ENCODE peak calls at places on chromosomes 2 and 18, in seven cellular contexts. B is lung; M is cardiac muscle cell; G is breast epithelium; E is SJSA1; J is aorta; T is CD8-positive, alpha-beta T cell. A is an unnamed sample.

GRCh38 chr18:12884521-12885323 is 685 bp upstream of the PTPN2 start:
- DNase-seq in B (no peak), M (no peak), G (no peak), E (peak; percentile 54), J (no peak), T (no peak), A (no peak)

GRCh38 chr2:37552339-37552738 is 119.1 kb downstream of the CDC42EP3 start:
- DNase-seq in B (no peak), M (no peak), G (no peak), E (no peak), J (no peak), T (no peak), A (no peak)

GRCh38 chr2:190838492-190838910 is 42.1 kb upstream of the GLS start:
- DNase-seq in B (no peak), M (peak; percentile 84), G (no peak), E (peak; percentile 76), J (no peak), T (no peak), A (no peak)

GRCh38 chr2:232896111-232896510 is 26.0 kb downstream of the SNORC start:
- DNase-seq in B (no peak), M (no peak), G (no peak), E (no peak), J (no peak), T (no peak), A (no peak)

GRCh38 chr2:236210536-236210935 is 42.4 kb upstream of the GBX2 start:
- DNase-seq in B (no peak), M (no peak), G (no peak), E (no peak), J (no peak), T (no peak), A (no peak)

GRCh38 chr18:24346254-24346653 is 51.4 kb downstream of the OSBPL1A start:
- DNase-seq in B (no peak), M (no peak), G (no peak), E (no peak), J (no peak), T (no peak), A (no peak)

GRCh38 chr18:76130845-76131244 is 364.2 kb downstream of the ZNF516 start:
- DNase-seq in B (no peak), M (no peak), G (no peak), E (no peak), J (peak; percentile 82), T (no peak), A (no peak)

GRCh38 chr18:62829936-62830335 is 114.6 kb downstream of the PHLPP1 start:
- DNase-seq in B (no peak), M (no peak), G (no peak), E (peak; percentile 51), J (no peak), T (no peak), A (no peak)

GRCh38 chr2:29035346-29035745 is 39.0 kb downstream of the PCARE start:
- DNase-seq in B (no peak), M (no peak), G (no peak), E (no peak), J (no peak), T (no peak), A (no peak)

GRCh38 chr2:218405365-218406208 is 5.9 kb downstream of the CTDSP1 start:
- DNase-seq in B (peak; percentile 50), M (no peak), G (no peak), E (no peak), J (no peak), T (no peak), A (no peak)

GRCh38 chr2:119760237-119760807 is 600 bp downstream of the PTPN4 start:
- DNase-seq in B (no peak), M (no peak), G (peak; percentile 57), E (no peak), J (no peak), T (no peak), A (no peak)

GRCh38 chr2:136068828-136069227 is 49.1 kb downstream of the CXCR4 start:
- DNase-seq in B (no peak), M (no peak), G (no peak), E (no peak), J (no peak), T (no peak), A (peak; percentile 33)

GRCh38 chr2:209933499-209934458 is 68.7 kb upstream of the RPE start:
- DNase-seq in B (peak; percentile 41), M (peak; percentile 86), G (no peak), E (peak; percentile 35), J (no peak), T (no peak), A (no peak)

GRCh38 chr2:19932928-19933327 is 31.1 kb upstream of the TTC32 start:
- DNase-seq in B (no peak), M (no peak), G (no peak), E (no peak), J (no peak), T (no peak), A (no peak)

GRCh38 chr2:212537311-212538155 is 1.1 kb downstream of the ERBB4 start:
- DNase-seq in B (peak; percentile 43), M (peak; percentile 36), G (peak; percentile 54), E (peak; percentile 6), J (peak; percentile 86), T (no peak), A (no peak)

GRCh38 chr2:144099746-144100438 is 420.0 kb downstream of the ZEB2 start:
- DNase-seq in B (no peak), M (peak; percentile 50), G (no peak), E (peak; percentile 77), J (no peak), T (no peak), A (no peak)

GRCh38 chr2:106107509-106108131 is 86.5 kb downstream of the UXS1 start:
- DNase-seq in B (no peak), M (no peak), G (no peak), E (peak; percentile 39), J (no peak), T (peak; percentile 50), A (no peak)

GRCh38 chr2:142742301-142743214 is 134.9 kb upstream of the KYNU start:
- DNase-seq in B (no peak), M (peak; percentile 18), G (no peak), E (no peak), J (no peak), T (no peak), A (no peak)

GRCh38 chr2:71773218-71773617 is 319.9 kb downstream of the DYSF start:
- DNase-seq in B (no peak), M (no peak), G (no peak), E (no peak), J (no peak), T (no peak), A (no peak)

GRCh38 chr2:122255924-122256323 is 500.5 kb downstream of the TSN start:
- DNase-seq in B (no peak), M (no peak), G (no peak), E (no peak), J (no peak), T (no peak), A (no peak)

GRCh38 chr2:240467149-240467642 is 31.7 kb downstream of the GPC1 start:
- DNase-seq in B (peak; percentile 19), M (no peak), G (no peak), E (no peak), J (no peak), T (no peak), A (no peak)

GRCh38 chr2:16665746-16666452 is at the start of gene CYRIA:
- DNase-seq in B (peak; percentile 60), M (peak; percentile 47), G (no peak), E (no peak), J (peak; percentile 87), T (peak; percentile 34), A (peak; percentile 42)

DNA sequence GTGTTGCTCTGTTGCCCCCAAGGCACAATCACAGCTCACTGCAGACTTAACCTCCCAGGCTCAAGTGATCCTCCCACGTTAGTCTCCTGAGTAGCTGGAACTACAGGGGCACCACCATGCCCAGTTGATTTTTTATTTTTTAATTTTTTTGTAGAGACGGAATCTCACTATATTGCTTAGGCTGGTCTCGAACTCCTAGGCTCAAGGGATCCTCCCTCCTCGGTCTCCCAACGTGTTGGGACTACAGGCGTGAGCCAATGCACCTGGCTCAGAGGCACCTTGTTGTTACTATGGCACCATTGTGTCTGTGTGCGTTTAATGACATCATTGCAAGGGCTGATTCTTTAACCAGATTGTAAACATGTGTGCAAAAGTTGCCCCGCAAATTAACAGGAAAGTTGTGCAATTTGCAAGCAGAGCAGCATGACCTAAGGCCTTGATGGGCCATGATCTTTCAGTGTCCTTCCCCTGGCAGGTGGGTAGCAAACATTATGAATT is 22.6 kb downstream of the TCF23 start:
- DNase-seq in B (no peak), M (no peak), G (no peak), E (no peak), J (no peak), T (no peak), A (no peak)
- H3K4me1 ChIP-seq in B (peaks cover 4% of the 10 kb centered on the region), M (peaks cover 4% of the 10 kb centered on the region), G (no peaks in the 10 kb centered on the region), E (peaks cover 22% of the 10 kb centered on the region), J (no peaks in the 10 kb centered on the region), T (peaks cover 5% of the 10 kb centered on the region), A (no peaks in the 10 kb centered on the region)

GRCh38 chr2:189217041-189217440 is 37.5 kb upstream of the COL5A2 start:
- DNase-seq in B (no peak), M (peak; percentile 11), G (no peak), E (no peak), J (no peak), T (no peak), A (no peak)
- H3K4me1 ChIP-seq in B (no peaks in the 10 kb centered on the region), M (peaks cover 2% of the 10 kb centered on the region), G (no peaks in the 10 kb centered on the region), E (peaks cover 41% of the 10 kb centered on the region), J (no peaks in the 10 kb centered on the region), T (no peaks in the 10 kb centered on the region), A (no peaks in the 10 kb centered on the region)

DNA sequence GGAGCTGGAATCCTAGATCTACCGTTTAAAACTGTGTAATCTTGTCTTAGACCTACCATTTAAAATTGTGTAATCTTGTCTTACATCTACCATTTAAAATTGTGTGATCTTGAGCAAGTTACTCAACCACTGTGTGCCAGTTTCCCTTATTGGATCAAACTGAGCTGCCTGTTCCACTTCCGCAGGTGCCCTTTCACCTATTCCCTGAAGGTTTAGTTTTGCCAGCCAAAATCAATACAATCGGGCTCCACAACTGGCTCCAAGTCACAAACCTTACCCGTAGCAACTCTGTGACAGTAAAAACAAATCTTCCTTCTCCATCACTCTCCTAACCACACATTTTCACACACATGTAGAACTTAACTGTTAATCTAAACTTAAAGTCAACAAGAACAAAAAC is 20.1 kb downstream of the DOCK10 start:
- DNase-seq in B (no peak), M (no peak), G (no peak), E (no peak), J (no peak), T (no peak), A (no peak)
- H3K4me1 ChIP-seq in B (peaks cover 2% of the 10 kb centered on the region), M (no peaks in the 10 kb centered on the region), G (no peaks in the 10 kb centered on the region), E (no peaks in the 10 kb centered on the region), J (no peaks in the 10 kb centered on the region), T (peaks cover 66% of the 10 kb centered on the region), A (peaks cover 29% of the 10 kb centered on the region)

GRCh38 chr2:44548221-44549098 is 186.7 kb downstream of the CAMKMT start:
- DNase-seq in B (no peak), M (no peak), G (no peak), E (no peak), J (no peak), T (no peak), A (no peak)

GRCh38 chr2:44544991-44545390 is 183.2 kb downstream of the CAMKMT start:
- DNase-seq in B (no peak), M (no peak), G (no peak), E (no peak), J (no peak), T (no peak), A (no peak)

GRCh38 chr2:44547713-44548112 is 186.0 kb downstream of the CAMKMT start:
- DNase-seq in B (no peak), M (no peak), G (no peak), E (no peak), J (no peak), T (no peak), A (no peak)

GRCh38 chr2:44549099-44549471 is 187.3 kb downstream of the CAMKMT start:
- DNase-seq in B (no peak), M (peak; percentile 69), G (no peak), E (peak; percentile 73), J (no peak), T (no peak), A (no peak)

GRCh38 chr2:44546469-44547127 is 184.9 kb downstream of the CAMKMT start:
- DNase-seq in B (no peak), M (no peak), G (no peak), E (no peak), J (no peak), T (no peak), A (no peak)
- H3K4me1 ChIP-seq in B (no peaks in the 10 kb centered on the region), M (peaks cover 17% of the 10 kb centered on the region), G (peaks cover 8% of the 10 kb centered on the region), E (peaks cover 17% of the 10 kb centered on the region), J (peaks cover 12% of the 10 kb centered on the region), T (no peaks in the 10 kb centered on the region), A (no peaks in the 10 kb centered on the region)

A was measured in naive thymus-derived CD4-positive, alpha-beta T cell.